ENCODE peak calls at places on chromosomes 5 and 9, in seven cellular contexts. T is cardiac fibroblast, A is A549, N is foreskin fibroblast, M is AG04450, L is K562, O is fibroblast of lung. H is an unnamed sample.
A peak's percentile ranks its signal among the peaks of the same experiment; 100 is the strongest.

GRCh38 chr9:108512426-108513173 is 343.2 kb downstream of the ACTL7B start:
- DNase-seq in O (no peak), A (no peak), T (no peak), M (no peak), L (no peak), N (no peak), H (peak; percentile 33)

GRCh38 chr5:16889203-16889971 is 46.7 kb downstream of the MYO10 start:
- DNase-seq in O (peak; percentile 77), T (peak; percentile 68), A (peak; percentile 72), L (no peak), N (peak; percentile 71), M (peak; percentile 59), H (peak; percentile 59)

GRCh38 chr5:78320461-78320860 is 26.0 kb upstream of the AP3B1 start:
- DNase-seq in T (peak; percentile 68), O (peak; percentile 62), L (no peak), M (peak; percentile 26), A (peak; percentile 33), N (peak; percentile 16), H (peak; percentile 59)

GRCh38 chr9:74334308-74334707 is 162.8 kb upstream of the RORB start:
- DNase-seq in N (no peak), A (no peak), L (no peak), T (no peak), O (no peak), M (no peak), H (no peak)

GRCh38 chr5:65880673-65881072 is 45.7 kb upstream of the ERBIN start:
- DNase-seq in T (no peak), A (no peak), L (no peak), O (no peak), M (no peak), N (no peak), H (peak; percentile 38)

GRCh38 chr5:132829742-132830435 is 558 bp downstream of the SHROOM1 start:
- DNase-seq in O (peak; percentile 64), M (no peak), N (peak; percentile 64), T (peak; percentile 68), L (peak; percentile 79), A (peak; percentile 75), H (peak; percentile 49)

GRCh38 chr9:135450956-135451355 is 28.6 kb upstream of the PPP1R26 start:
- DNase-seq in L (no peak), M (no peak), A (no peak), N (no peak), O (no peak), T (no peak), H (no peak)

GRCh38 chr9:117929873-117930272 is 225.7 kb downstream of the TLR4 start:
- DNase-seq in O (no peak), M (no peak), T (no peak), N (no peak), L (no peak), A (no peak), H (no peak)

GRCh38 chr9:119284118-119284517 is 85.1 kb downstream of the BRINP1 start:
- DNase-seq in M (no peak), A (peak; percentile 17), T (no peak), L (no peak), N (no peak), O (no peak), H (peak; percentile 4)

GRCh38 chr9:917730-918129 is 58.7 kb upstream of the DMRT3 start:
- DNase-seq in O (no peak), M (no peak), T (no peak), A (no peak), N (no peak), L (no peak), H (no peak)

GRCh38 chr5:62969409-62970120 is 390.9 kb downstream of the LRRC70 start:
- DNase-seq in N (no peak), L (no peak), M (no peak), T (no peak), A (no peak), O (no peak), H (no peak)

GRCh38 chr9:113578877-113579269 is 115.3 kb downstream of the RGS3 start:
- DNase-seq in M (no peak), T (peak; percentile 85), O (peak; percentile 88), L (peak; percentile 40), N (peak; percentile 94), A (peak; percentile 65), H (peak; percentile 94)

GRCh38 chr9:89606567-89607311 is 1.9 kb downstream of the GADD45G start:
- DNase-seq in M (no peak), T (peak; percentile 27), L (peak; percentile 83), O (peak; percentile 7), A (no peak), N (no peak), H (peak; percentile 49)

GRCh38 chr9:135819905-135820304 is 87.4 kb downstream of the CAMSAP1 start:
- DNase-seq in N (no peak), T (no peak), M (no peak), O (no peak), L (no peak), A (no peak), H (no peak)

GRCh38 chr5:173232499-173233346 is 2.3 kb downstream of the NKX2-5 start:
- DNase-seq in N (no peak), A (no peak), L (no peak), M (no peak), T (no peak), O (no peak), H (no peak)

GRCh38 chr9:7974335-7975005 is 174.9 kb upstream of the DMAC1 start:
- DNase-seq in M (no peak), N (no peak), L (no peak), A (no peak), T (no peak), O (no peak), H (no peak)

GRCh38 chr9:4842213-4842612 is 49.5 kb downstream of the RCL1 start:
- DNase-seq in T (no peak), L (no peak), M (no peak), O (no peak), A (no peak), N (no peak), H (no peak)

GRCh38 chr5:173391031-173391430 is 62.8 kb upstream of the STC2 start:
- DNase-seq in L (no peak), T (no peak), O (no peak), A (no peak), N (no peak), M (no peak), H (no peak)

GRCh38 chr5:168464641-168465040 is 21.6 kb upstream of the RARS1 start:
- DNase-seq in O (no peak), T (no peak), A (no peak), M (no peak), N (no peak), L (no peak), H (no peak)

GRCh38 chr9:109652971-109653370 is 127.0 kb upstream of the PALM2AKAP2 start:
- DNase-seq in T (peak; percentile 52), L (no peak), O (peak; percentile 43), N (peak; percentile 20), M (no peak), A (peak; percentile 36), H (peak; percentile 67)
- TF ChIP-seq CTCF in T (peak; percentile 63), L (peak; percentile 11), O (peak; percentile 38), N (peak; percentile 22), M (peak; percentile 48), A (peak; percentile 58), H (peak; percentile 71)

DNA sequence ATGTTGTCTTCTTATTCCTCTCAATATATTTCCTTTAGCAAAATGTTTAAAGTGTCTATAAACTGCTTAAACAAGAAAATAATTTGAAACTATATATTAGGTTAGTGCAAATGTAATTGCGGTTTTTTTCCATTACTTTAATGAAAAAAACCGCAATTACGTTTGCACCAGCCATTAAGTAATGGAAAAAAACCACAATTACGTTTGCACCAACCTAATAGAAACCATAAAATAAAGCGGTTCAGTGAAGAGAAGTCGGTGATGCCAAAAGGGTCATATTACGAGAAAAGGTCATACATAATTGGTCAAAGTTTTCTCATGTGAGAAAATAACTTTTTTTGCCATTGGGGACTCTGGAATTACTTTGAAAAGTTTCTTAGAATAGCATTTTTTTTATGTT is 385.6 kb upstream of the ST8SIA4 start:
- DNase-seq in A (no peak), O (no peak), N (no peak), L (no peak), M (no peak), T (no peak), H (no peak)
- H3K4me3 ChIP-seq in A (no peak overlapping the region), O (no peak overlapping the region), N (no peak overlapping the region), L (no peak overlapping the region), M (no peak overlapping the region), T (no peak overlapping the region), H (no peak overlapping the region)

DNA sequence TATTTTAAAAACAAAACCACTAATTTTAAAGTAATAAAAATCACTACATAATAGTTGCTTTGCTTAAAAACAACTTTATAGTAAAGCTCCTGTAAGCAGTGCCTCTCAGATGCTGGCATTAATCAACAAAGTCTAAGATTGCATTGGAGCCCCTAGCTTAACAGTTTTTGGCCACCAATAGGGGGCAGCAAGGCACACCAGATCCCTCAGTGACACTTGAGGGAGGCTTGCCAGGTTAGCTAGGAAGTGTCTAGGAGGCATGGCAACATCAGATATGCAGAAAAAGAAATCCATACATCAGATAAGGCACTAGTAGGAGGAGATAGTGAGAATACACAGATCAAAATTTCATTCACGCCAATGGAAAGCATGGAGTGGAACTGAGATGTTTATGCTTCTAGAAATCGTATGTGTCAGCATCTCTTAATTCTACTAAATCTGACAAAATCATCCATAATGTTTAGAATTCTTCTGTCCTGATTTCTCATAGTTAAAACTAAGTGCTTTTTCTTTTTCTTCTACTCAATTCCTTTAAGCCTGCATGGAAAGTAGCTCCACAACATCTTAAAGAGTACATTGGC is 73.6 kb upstream of the PAM start:
- DNase-seq in M (peak; percentile 36), T (peak; percentile 78), O (peak; percentile 84), A (peak; percentile 61), L (peak; percentile 28), N (peak; percentile 70), H (peak; percentile 82)
- TF ChIP-seq CTCF in M (peak; percentile 87), T (peak; percentile 88), O (peak; percentile 90), A (peak; percentile 64), L (peak; percentile 74), N (peak; percentile 89), H (peak; percentile 95)

DNA sequence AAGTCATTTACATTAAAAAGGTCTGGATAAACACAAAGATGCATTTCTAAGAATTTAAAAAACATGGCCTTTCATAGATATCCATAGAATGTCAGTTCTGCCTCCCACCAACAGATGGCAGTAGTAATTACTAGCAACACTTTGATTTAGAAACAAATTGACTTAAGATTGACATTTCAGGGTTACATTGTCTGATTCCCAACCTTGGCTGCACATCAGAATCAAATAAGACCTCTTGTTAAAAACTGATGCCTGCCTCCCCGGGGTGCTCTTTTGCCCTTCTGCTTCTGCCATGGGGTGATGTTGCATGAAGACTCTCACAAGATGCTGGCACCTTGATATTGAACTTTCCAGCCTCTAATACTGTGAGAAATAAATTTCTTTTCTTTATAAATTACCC is 146.2 kb upstream of the GPR151 start:
- DNase-seq in O (peak; percentile 30), N (no peak), T (peak; percentile 52), L (peak; percentile 15), A (peak; percentile 12), M (no peak), H (peak; percentile 40)
- H3K4me3 ChIP-seq in O (no peak overlapping the region), N (no peak overlapping the region), T (no peak overlapping the region), L (no peak overlapping the region), A (no peak overlapping the region), M (no peak overlapping the region), H (no peak overlapping the region)

GRCh38 chr9:101566904-101567724 is 27.7 kb downstream of the PPP3R2 start:
- DNase-seq in T (peak; percentile 25), L (peak; percentile 34), M (no peak), A (peak; percentile 57), N (peak; percentile 29), O (peak; percentile 51), H (peak; percentile 62)
- TF ChIP-seq CTCF in T (peak; percentile 54), L (peak; percentile 63), M (peak; percentile 68), A (peak; percentile 57), N (peak; percentile 62), O (peak; percentile 36), H (peak; percentile 60)

H was measured in fibroblast of mammary gland.